ENCODE peak calls at places on chromosome 12, in six cellular contexts. B, A, N, I, J and K are unnamed samples.

GRCh38 chr12:75488553-75488952 is 8.0 kb downstream of the GLIPR1 start:
- DNase-seq in B (no peak), A (no peak), N (no peak), I (peak), J (peak), K (peak)

GRCh38 chr12:112961074-112961473 is 17.2 kb upstream of the OAS2 start:
- DNase-seq in B (no peak), A (no peak), N (no peak), I (no peak), J (no peak), K (no peak)

GRCh38 chr12:94560416-94561221 is 89.7 kb downstream of the TMCC3 start:
- DNase-seq in B (peak), A (peak), N (no peak), I (peak), J (peak), K (peak)

GRCh38 chr12:6952860-6953416 is 1.8 kb downstream of the PTPN6 start:
- DNase-seq in B (no peak), A (no peak), N (peak), I (no peak), J (no peak), K (no peak)

GRCh38 chr12:21828111-21828775 is 53.7 kb upstream of the KCNJ8 start:
- DNase-seq in B (no peak), A (no peak), N (no peak), I (no peak), J (no peak), K (no peak)

GRCh38 chr12:53825246-53826081 is 73.7 kb upstream of the CISTR start:
- DNase-seq in B (no peak), A (no peak), N (no peak), I (no peak), J (no peak), K (peak)

GRCh38 chr12:101298426-101298825 is 18.5 kb downstream of the UTP20 start:
- DNase-seq in B (no peak), A (no peak), N (no peak), I (no peak), J (no peak), K (no peak)

GRCh38 chr12:2877047-2877958 is at the start of the genes FOXM1 and RHNO1:
- DNase-seq in B (peak), A (peak), N (peak), I (peak), J (peak), K (peak)

GRCh38 chr12:85866929-85867776 is 6.9 kb upstream of the NTS start:
- DNase-seq in B (peak), A (no peak), N (no peak), I (peak), J (peak), K (peak)